ENCODE peak calls at places on chromosomes 16 and 17, in eight cellular contexts. W is neural progenitor cell, O is heart right ventricle, E is psoas muscle, D is transverse colon, N is pancreas, S is body of pancreas, Q is upper lobe of left lung. M is an unnamed sample.

GRCh38 chr16:57882797-57883196 is 80.5 kb upstream of the KIFC3 start:
- DNase-seq in D (no peak), N (no peak), O (no peak), Q (no peak), S (no peak), W (peak; percentile 42), E (no peak), M (no peak)

GRCh38 chr16:6335072-6335471 is 997.6 kb upstream of the RBFOX1 start:
- DNase-seq in O (no peak), N (no peak), Q (no peak), S (no peak), W (peak; percentile 43), E (no peak), D (no peak), M (no peak)

GRCh38 chr17:55341432-55341831 is 76.7 kb downstream of the HLF start:
- DNase-seq in W (no peak), O (no peak), S (no peak), N (no peak), D (no peak), Q (no peak), E (no peak), M (no peak)

GRCh38 chr16:4696905-4697866 is 3.8 kb downstream of the NUDT16L1 start:
- DNase-seq in N (peak; percentile 31), E (peak; percentile 47), Q (no peak), D (no peak), O (no peak), S (no peak), W (no peak), M (no peak)

GRCh38 chr16:9846362-9847099 is 335.7 kb downstream of the GRIN2A start:
- DNase-seq in Q (no peak), N (no peak), O (no peak), D (no peak), W (no peak), E (no peak), S (no peak), M (no peak)

GRCh38 chr17:13931111-13931526 is 138.2 kb upstream of the COX10 start:
- DNase-seq in Q (no peak), E (no peak), D (peak; percentile 12), W (no peak), N (no peak), O (no peak), S (no peak), M (no peak)

GRCh38 chr17:81285179-81285878 is 9.8 kb downstream of the SLC38A10 start:
- DNase-seq in Q (peak; percentile 91), S (no peak), N (peak; percentile 41), O (peak; percentile 82), E (peak; percentile 88), W (peak; percentile 21), D (peak; percentile 58), M (no peak)

GRCh38 chr16:74771656-74772315 is 2.8 kb downstream of the FA2H start:
- DNase-seq in Q (peak; percentile 37), O (no peak), E (no peak), S (no peak), D (no peak), W (no peak), N (no peak), M (no peak)

GRCh38 chr17:69060835-69061234 is at the start of gene ABCA9:
- DNase-seq in E (no peak), W (no peak), S (no peak), D (no peak), Q (no peak), O (no peak), N (no peak), M (no peak)

GRCh38 chr17:66809408-66809807 is 25.5 kb upstream of the CACNG5 start:
- DNase-seq in D (no peak), W (no peak), E (no peak), N (no peak), O (no peak), Q (no peak), S (no peak), M (no peak)

GRCh38 chr17:76385892-76386786 is 1.7 kb downstream of the SPHK1 start:
- DNase-seq in W (peak; percentile 84), Q (peak; percentile 90), O (peak; percentile 83), S (peak; percentile 78), E (peak; percentile 90), D (peak; percentile 87), N (peak; percentile 83), M (peak; percentile 73)

GRCh38 chr16:80932725-80933124 is 74.0 kb downstream of the CMC2 start:
- DNase-seq in N (no peak), S (peak; percentile 26), D (peak; percentile 41), Q (no peak), W (no peak), E (peak; percentile 78), O (peak; percentile 46), M (no peak)

GRCh38 chr16:78194948-78195347 is 95.5 kb downstream of the WWOX start:
- DNase-seq in N (no peak), S (no peak), W (no peak), O (no peak), E (no peak), D (no peak), Q (no peak), M (no peak)

GRCh38 chr17:8397636-8398035 is at the start of gene RNF222:
- DNase-seq in S (no peak), E (no peak), W (no peak), N (no peak), Q (no peak), D (no peak), O (no peak), M (no peak)

GRCh38 chr17:67044940-67045339 is 586 bp downstream of the CACNG1 start:
- DNase-seq in E (peak; percentile 85), D (no peak), N (no peak), S (no peak), Q (no peak), O (no peak), W (no peak), M (no peak)

GRCh38 chr17:28698253-28698941 is 13.3 kb downstream of the PROCA1 start:
- DNase-seq in E (no peak), O (no peak), S (no peak), D (peak; percentile 87), W (no peak), Q (no peak), N (no peak), M (no peak)

GRCh38 chr17:72699566-72699965 is 392.9 kb downstream of the SLC39A11 start:
- DNase-seq in O (no peak), E (no peak), Q (no peak), D (no peak), W (no peak), S (no peak), N (no peak), M (no peak)

GRCh38 chr17:78529871-78530670 is 47.1 kb downstream of the DNAH17 start:
- DNase-seq in S (peak; percentile 47), O (no peak), D (peak; percentile 54), N (peak; percentile 81), Q (peak; percentile 84), W (no peak), E (no peak), M (no peak)

GRCh38 chr16:74455619-74456289 is 34.5 kb upstream of the CLEC18B start:
- DNase-seq in O (no peak), Q (no peak), S (no peak), D (no peak), E (no peak), N (no peak), W (no peak), M (no peak)

GRCh38 chr17:29581583-29582253 is 7.7 kb downstream of the GIT1 start:
- DNase-seq in N (no peak), Q (no peak), E (no peak), D (no peak), S (no peak), W (no peak), O (no peak), M (no peak)

GRCh38 chr16:46651305-46651704 is 30.1 kb upstream of the SHCBP1 start:
- DNase-seq in S (no peak), N (no peak), D (no peak), E (no peak), O (no peak), Q (no peak), W (no peak), M (no peak)

GRCh38 chr16:74449470-74449869 is 28.2 kb upstream of the CLEC18B start:
- DNase-seq in W (no peak), S (no peak), E (peak; percentile 58), N (no peak), O (no peak), D (peak; percentile 30), Q (no peak), M (no peak)

GRCh38 chr16:2039286-2040030 is 8.2 kb downstream of the NTHL1 start:
- DNase-seq in S (no peak), W (no peak), Q (peak; percentile 83), E (peak; percentile 86), N (no peak), O (peak; percentile 88), D (peak; percentile 72), M (no peak)

DNA sequence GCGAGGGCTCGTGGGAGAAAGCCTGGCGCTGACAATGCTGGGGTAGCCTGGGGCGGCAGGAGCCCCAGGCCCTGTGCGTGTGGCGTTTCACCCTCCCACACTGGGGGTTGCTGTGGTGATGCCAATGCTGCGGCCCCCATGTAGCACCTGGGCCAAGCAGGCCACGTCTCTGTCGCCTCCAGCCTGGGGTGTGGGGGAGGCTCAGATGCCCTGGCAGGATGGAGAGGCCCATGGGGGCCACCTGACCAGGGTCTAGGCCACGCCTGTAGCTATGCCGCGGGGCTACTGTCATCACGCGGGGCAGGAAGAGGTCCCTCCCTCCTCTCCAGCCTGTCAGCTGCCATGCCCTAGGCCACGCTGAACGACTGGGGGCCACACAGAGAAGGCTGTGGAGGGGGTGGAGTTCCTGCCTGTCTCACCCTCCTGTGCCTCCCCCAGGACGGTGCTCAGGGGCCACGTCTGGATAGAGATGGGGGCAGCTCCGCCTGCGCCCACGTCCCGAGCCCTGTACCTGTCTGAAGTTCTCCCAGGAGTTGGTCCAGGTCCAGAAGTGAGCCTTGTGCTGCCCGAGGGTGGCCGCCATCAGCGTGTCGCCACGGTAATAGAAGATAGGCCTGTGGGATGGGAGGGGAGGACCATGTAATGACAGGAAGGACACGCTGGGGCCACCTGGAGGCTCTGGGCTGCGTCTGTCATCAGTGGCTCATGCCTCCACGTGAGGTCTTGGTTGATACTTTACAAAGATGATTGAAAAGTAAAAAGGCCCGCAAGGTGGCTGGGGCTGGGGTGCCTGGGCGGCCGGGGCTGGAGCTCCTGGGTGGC is 12.7 kb upstream of the APRT start:
- DNase-seq in O (no peak), N (no peak), Q (peak; percentile 63), D (no peak), S (no peak), W (no peak), E (no peak), M (no peak)
- H3K27ac ChIP-seq in O (no peak overlapping the region), N (no peak overlapping the region), Q (no peak overlapping the region), D (no peak overlapping the region), S (no peak overlapping the region), W (no peak overlapping the region), E (no peak overlapping the region), M (no peak overlapping the region)

GRCh38 chr16:35605921-35606320 is 2146.5 kb downstream of the TP53TG3F start:
- DNase-seq in Q (no peak), W (no peak), D (no peak), N (no peak), S (no peak), E (no peak), O (no peak), M (no peak)
- H3K9me3 ChIP-seq in Q (no peaks in the 10 kb centered on the region), W (peaks cover 23% of the 10 kb centered on the region), D (no peaks in the 10 kb centered on the region), N (no peaks in the 10 kb centered on the region), S (no peaks in the 10 kb centered on the region), E (no peaks in the 10 kb centered on the region), O (no peaks in the 10 kb centered on the region), M (peaks cover 4% of the 10 kb centered on the region)

GRCh38 chr16:11395008-11395948 is 50.0 kb downstream of the RMI2 start:
- DNase-seq in Q (no peak), S (no peak), O (no peak), E (no peak), W (no peak), D (no peak), N (peak; percentile 20), M (no peak)
- TF ChIP-seq CTCF in Q (no peak), S (no peak), O (no peak), E (no peak), W (no peak), D (no peak), N (no peak), M (no peak)

GRCh38 chr17:40251576-40251975 is 32.5 kb downstream of the WIPF2 start:
- DNase-seq in O (no peak), N (no peak), D (peak; percentile 44), W (no peak), S (no peak), Q (no peak), E (no peak), M (no peak)
- H3K27ac ChIP-seq in O (peak overlapping the region; percentile 26), N (no peak overlapping the region), D (peak overlapping the region; percentile 69), W (no peak overlapping the region), S (no peak overlapping the region), Q (no peak overlapping the region), E (no peak overlapping the region), M (no peak overlapping the region)

M was measured in CD4-positive, alpha-beta T cell.